ENCODE peak calls at places on chromosomes 13 and 19, in six cellular contexts. One of them, this sample, is unnamed.

GRCh38 chr19:13042443-13043130 is 47.3 kb downstream of the NFIX start:
- DNase-seq in NCI-H1694: no peak
- DNase-seq in fibroblast of pulmonary artery: peak
- DNase-seq in NCI-H2029: no peak
- DNase-seq in fibroblast of the conjunctiva: peak
- DNase-seq in cardiac muscle cell: no peak
- DNase-seq in this sample: no peak

GRCh38 chr19:1566392-1567115 is 1.6 kb downstream of the MEX3D start:
- DNase-seq in fibroblast of the conjunctiva: peak
- DNase-seq in NCI-H1694: peak
- DNase-seq in fibroblast of pulmonary artery: peak
- DNase-seq in NCI-H2029: no peak
- DNase-seq in cardiac muscle cell: peak
- DNase-seq in this sample: peak

GRCh38 chr13:107753286-107753685 is 462.1 kb downstream of the LIG4 start:
- DNase-seq in fibroblast of pulmonary artery: peak
- DNase-seq in cardiac muscle cell: no peak
- DNase-seq in fibroblast of the conjunctiva: no peak
- DNase-seq in NCI-H1694: no peak
- DNase-seq in NCI-H2029: no peak
- DNase-seq in this sample: no peak

GRCh38 chr19:7520131-7521051 is 2.0 kb upstream of the MCOLN1 start:
- DNase-seq in NCI-H1694: no peak
- DNase-seq in fibroblast of the conjunctiva: no peak
- DNase-seq in fibroblast of pulmonary artery: no peak
- DNase-seq in cardiac muscle cell: no peak
- DNase-seq in NCI-H2029: no peak
- DNase-seq in this sample: no peak

GRCh38 chr19:45514376-45515051 is 7.2 kb downstream of the VASP start:
- DNase-seq in fibroblast of the conjunctiva: no peak
- DNase-seq in NCI-H2029: no peak
- DNase-seq in cardiac muscle cell: no peak
- DNase-seq in fibroblast of pulmonary artery: no peak
- DNase-seq in NCI-H1694: no peak
- DNase-seq in this sample: no peak

GRCh38 chr19:13665125-13665903 is 99.0 kb upstream of the MRI1 start:
- DNase-seq in cardiac muscle cell: no peak
- DNase-seq in fibroblast of pulmonary artery: no peak
- DNase-seq in fibroblast of the conjunctiva: no peak
- DNase-seq in NCI-H2029: no peak
- DNase-seq in NCI-H1694: no peak
- DNase-seq in this sample: no peak

GRCh38 chr19:33404506-33404905 is 31.0 kb downstream of the CEBPG start:
- DNase-seq in cardiac muscle cell: no peak
- DNase-seq in NCI-H1694: no peak
- DNase-seq in fibroblast of the conjunctiva: no peak
- DNase-seq in NCI-H2029: no peak
- DNase-seq in fibroblast of pulmonary artery: no peak
- DNase-seq in this sample: no peak

GRCh38 chr13:99646866-99647592 is 145.8 kb downstream of the TM9SF2 start:
- DNase-seq in fibroblast of the conjunctiva: no peak
- DNase-seq in cardiac muscle cell: no peak
- DNase-seq in fibroblast of pulmonary artery: no peak
- DNase-seq in NCI-H2029: no peak
- DNase-seq in NCI-H1694: no peak
- DNase-seq in this sample: no peak

GRCh38 chr13:37109080-37109678 is 3.7 kb upstream of the CSNK1A1L start:
- DNase-seq in NCI-H2029: no peak
- DNase-seq in NCI-H1694: peak
- DNase-seq in fibroblast of pulmonary artery: peak
- DNase-seq in cardiac muscle cell: peak
- DNase-seq in fibroblast of the conjunctiva: peak
- DNase-seq in this sample: no peak

GRCh38 chr19:14401468-14401867 is 17.7 kb downstream of the DDX39A start:
- DNase-seq in cardiac muscle cell: no peak
- DNase-seq in NCI-H1694: no peak
- DNase-seq in NCI-H2029: no peak
- DNase-seq in fibroblast of the conjunctiva: no peak
- DNase-seq in fibroblast of pulmonary artery: no peak
- DNase-seq in this sample: no peak

GRCh38 chr13:87669379-87669978 is 1.7 kb upstream of the SLITRK5 start:
- DNase-seq in NCI-H2029: no peak
- DNase-seq in NCI-H1694: peak
- DNase-seq in fibroblast of the conjunctiva: no peak
- DNase-seq in cardiac muscle cell: peak
- DNase-seq in fibroblast of pulmonary artery: peak
- DNase-seq in this sample: no peak

GRCh38 chr19:31693870-31694269 is 344.6 kb upstream of the TSHZ3 start:
- DNase-seq in fibroblast of the conjunctiva: no peak
- DNase-seq in fibroblast of pulmonary artery: no peak
- DNase-seq in NCI-H1694: no peak
- DNase-seq in NCI-H2029: no peak
- DNase-seq in cardiac muscle cell: no peak
- DNase-seq in this sample: no peak

GRCh38 chr13:52356327-52356726 is 49.6 kb downstream of the THSD1 start:
- DNase-seq in fibroblast of pulmonary artery: peak
- DNase-seq in NCI-H1694: no peak
- DNase-seq in cardiac muscle cell: no peak
- DNase-seq in fibroblast of the conjunctiva: no peak
- DNase-seq in NCI-H2029: no peak
- DNase-seq in this sample: peak

GRCh38 chr13:47798906-47799305 is 202.2 kb downstream of the SUCLA2 start:
- DNase-seq in NCI-H1694: no peak
- DNase-seq in cardiac muscle cell: peak
- DNase-seq in fibroblast of pulmonary artery: peak
- DNase-seq in fibroblast of the conjunctiva: no peak
- DNase-seq in NCI-H2029: no peak
- DNase-seq in this sample: no peak

GRCh38 chr13:24670927-24671326 is 9.3 kb upstream of the ATP12A start:
- DNase-seq in fibroblast of pulmonary artery: peak
- DNase-seq in NCI-H1694: no peak
- DNase-seq in cardiac muscle cell: peak
- DNase-seq in NCI-H2029: no peak
- DNase-seq in fibroblast of the conjunctiva: no peak
- DNase-seq in this sample: peak

GRCh38 chr13:106151056-106151699 is 384.3 kb downstream of the EFNB2 start:
- DNase-seq in NCI-H1694: no peak
- DNase-seq in cardiac muscle cell: no peak
- DNase-seq in fibroblast of pulmonary artery: peak
- DNase-seq in fibroblast of the conjunctiva: peak
- DNase-seq in NCI-H2029: no peak
- DNase-seq in this sample: peak

GRCh38 chr13:49791753-49792549 is 531 bp downstream of the KPNA3 start:
- DNase-seq in NCI-H1694: no peak
- DNase-seq in cardiac muscle cell: peak
- DNase-seq in fibroblast of pulmonary artery: peak
- DNase-seq in fibroblast of the conjunctiva: peak
- DNase-seq in NCI-H2029: no peak
- DNase-seq in this sample: peak

GRCh38 chr19:48487944-48488343 is 18.8 kb downstream of the CYTH2 start:
- DNase-seq in fibroblast of pulmonary artery: peak
- DNase-seq in NCI-H1694: no peak
- DNase-seq in fibroblast of the conjunctiva: peak
- DNase-seq in NCI-H2029: peak
- DNase-seq in cardiac muscle cell: no peak
- DNase-seq in this sample: peak

GRCh38 chr19:3041302-3041701 is 12.2 kb upstream of the TLE2 start:
- DNase-seq in fibroblast of the conjunctiva: no peak
- DNase-seq in cardiac muscle cell: no peak
- DNase-seq in fibroblast of pulmonary artery: no peak
- DNase-seq in NCI-H2029: no peak
- DNase-seq in NCI-H1694: no peak
- DNase-seq in this sample: no peak

GRCh38 chr13:59398127-59398526 is 765.6 kb downstream of the DIAPH3 start:
- DNase-seq in cardiac muscle cell: no peak
- DNase-seq in NCI-H2029: no peak
- DNase-seq in NCI-H1694: no peak
- DNase-seq in fibroblast of pulmonary artery: peak
- DNase-seq in fibroblast of the conjunctiva: no peak
- DNase-seq in this sample: no peak

GRCh38 chr13:109698779-109699178 is 87.6 kb downstream of the IRS2 start:
- DNase-seq in fibroblast of pulmonary artery: peak
- DNase-seq in cardiac muscle cell: no peak
- DNase-seq in NCI-H1694: no peak
- DNase-seq in fibroblast of the conjunctiva: no peak
- DNase-seq in NCI-H2029: no peak
- DNase-seq in this sample: peak

GRCh38 chr19:31255863-31256600 is 93.2 kb downstream of the TSHZ3 start:
- DNase-seq in NCI-H2029: no peak
- DNase-seq in cardiac muscle cell: no peak
- DNase-seq in NCI-H1694: no peak
- DNase-seq in fibroblast of pulmonary artery: no peak
- DNase-seq in fibroblast of the conjunctiva: no peak
- DNase-seq in this sample: no peak

GRCh38 chr19:47603706-47604310 is 5.1 kb upstream of the BICRA start:
- DNase-seq in cardiac muscle cell: peak
- DNase-seq in fibroblast of pulmonary artery: no peak
- DNase-seq in fibroblast of the conjunctiva: no peak
- DNase-seq in NCI-H1694: no peak
- DNase-seq in NCI-H2029: no peak
- DNase-seq in this sample: no peak

GRCh38 chr13:75271851-75272250 is 210.1 kb downstream of the TBC1D4 start:
- DNase-seq in NCI-H2029: no peak
- DNase-seq in cardiac muscle cell: no peak
- DNase-seq in fibroblast of the conjunctiva: no peak
- DNase-seq in fibroblast of pulmonary artery: peak
- DNase-seq in NCI-H1694: no peak
- DNase-seq in this sample: no peak

GRCh38 chr13:32472194-32472621 is 44.3 kb upstream of the N4BP2L1 start:
- DNase-seq in NCI-H1694: no peak
- DNase-seq in cardiac muscle cell: no peak
- DNase-seq in NCI-H2029: no peak
- DNase-seq in fibroblast of pulmonary artery: peak
- DNase-seq in fibroblast of the conjunctiva: no peak
- DNase-seq in this sample: no peak